ENCODE peak calls at places on chromosomes 6 and 20, in seven cellular contexts. X is KG1, M is activated B cell treated with CpG ODN at 0.5 μM for 24 hours, G is A172, D is cardiac septum, W is hypothalamus, V is activated gamma-delta T cell treated with Interleukin-2 at 50 U/mL for 16 hours. K is an unnamed sample.

GRCh38 chr6:128696651-128697391 is 176.4 kb upstream of the PTPRK start:
- DNase-seq in X (no peak), M (no peak), G (peak), D (no peak), W (no peak), V (no peak), K (no peak)

GRCh38 chr6:71349976-71350615 is 61.5 kb downstream of the OGFRL1 start:
- DNase-seq in X (no peak), M (no peak), G (peak), D (no peak), W (no peak), V (no peak), K (no peak)

GRCh38 chr6:113526553-113526952 is 330.6 kb upstream of the MARCKS start:
- DNase-seq in X (no peak), M (no peak), G (no peak), D (no peak), W (no peak), V (no peak), K (no peak)

GRCh38 chr6:9612489-9612888 is 802.4 kb downstream of the TFAP2A start:
- DNase-seq in X (no peak), M (no peak), G (peak), D (no peak), W (no peak), V (no peak), K (no peak)

GRCh38 chr6:106066984-106067383 is 19.2 kb upstream of the PRDM1 start:
- DNase-seq in X (no peak), M (no peak), G (no peak), D (no peak), W (no peak), V (no peak), K (no peak)

GRCh38 chr6:105902401-105903031 is 183.6 kb upstream of the PRDM1 start:
- DNase-seq in X (no peak), M (no peak), G (no peak), D (no peak), W (no peak), V (no peak), K (no peak)

GRCh38 chr6:1636971-1637871 is 27.5 kb downstream of the FOXC1 start:
- DNase-seq in X (no peak), M (no peak), G (peak), D (no peak), W (no peak), V (no peak), K (no peak)

GRCh38 chr6:31750411-31751022 is 10.7 kb downstream of the MSH5 start:
- DNase-seq in X (no peak), M (no peak), G (peak), D (no peak), W (no peak), V (no peak), K (no peak)

GRCh38 chr6:112203577-112204349 is 50.6 kb downstream of the LAMA4 start:
- DNase-seq in X (no peak), M (no peak), G (peak), D (no peak), W (no peak), V (no peak), K (no peak)

GRCh38 chr20:51489611-51490010 is 52.9 kb downstream of the NFATC2 start:
- DNase-seq in X (no peak), M (no peak), G (no peak), D (no peak), W (no peak), V (no peak), K (no peak)

GRCh38 chr20:24747015-24747712 is 201.9 kb upstream of the CST7 start:
- DNase-seq in X (no peak), M (no peak), G (no peak), D (no peak), W (no peak), V (no peak), K (peak)

GRCh38 chr6:76026101-76026500 is 46.4 kb downstream of the IMPG1 start:
- DNase-seq in X (no peak), M (no peak), G (no peak), D (no peak), W (no peak), V (no peak), K (no peak)

GRCh38 chr6:149922642-149923326 is at the start of gene RAET1G:
- DNase-seq in X (no peak), M (peak), G (peak), D (peak), W (peak), V (peak), K (peak)

GRCh38 chr20:63495167-63495720 is 3.6 kb downstream of the EEF1A2 start:
- DNase-seq in X (no peak), M (no peak), G (no peak), D (no peak), W (no peak), V (no peak), K (no peak)

GRCh38 chr6:151847064-151847463 is 39.6 kb downstream of the ESR1 start:
- DNase-seq in X (peak), M (no peak), G (peak), D (no peak), W (no peak), V (no peak), K (peak)

GRCh38 chr20:25227317-25227831 is 20.5 kb upstream of the PYGB start:
- DNase-seq in X (no peak), M (no peak), G (peak), D (no peak), W (no peak), V (no peak), K (no peak)

GRCh38 chr6:15897063-15897934 is 231.6 kb upstream of the MYLIP start:
- DNase-seq in X (no peak), M (no peak), G (peak), D (no peak), W (no peak), V (no peak), K (no peak)

GRCh38 chr20:58113706-58114105 is 114.7 kb downstream of the ANKRD60 start:
- DNase-seq in X (no peak), M (no peak), G (no peak), D (no peak), W (no peak), V (no peak), K (no peak)

GRCh38 chr6:116596815-116597214 is 19.5 kb upstream of the RSPH4A start:
- DNase-seq in X (no peak), M (no peak), G (peak), D (no peak), W (no peak), V (no peak), K (no peak)

GRCh38 chr6:98827295-98828159 is 6.8 kb upstream of the POU3F2 start:
- DNase-seq in X (no peak), M (no peak), G (no peak), D (no peak), W (no peak), V (no peak), K (peak)

GRCh38 chr20:44967207-44967807 is 995 bp downstream of the STK4 start:
- DNase-seq in X (no peak), M (peak), G (no peak), D (no peak), W (no peak), V (peak), K (no peak)

GRCh38 chr20:13700761-13701160 is 62.0 kb upstream of the TASP1 start:
- DNase-seq in X (no peak), M (no peak), G (no peak), D (no peak), W (no peak), V (no peak), K (no peak)

GRCh38 chr6:64505312-64505711 is 869.7 kb downstream of the PHF3 start:
- DNase-seq in X (no peak), M (no peak), G (no peak), D (no peak), W (no peak), V (no peak), K (peak)

GRCh38 chr6:20572940-20573339 is 38.7 kb downstream of the CDKAL1 start:
- DNase-seq in X (no peak), M (no peak), G (peak), D (no peak), W (no peak), V (no peak), K (no peak)

GRCh38 chr20:57654998-57655811 is 35.0 kb upstream of the ZBP1 start:
- DNase-seq in X (no peak), M (no peak), G (no peak), D (peak), W (no peak), V (no peak), K (peak)